ENCODE peak calls at places on chromosome 12, in four cellular contexts. E is GM23338, N is NCI-H1092, Q is gastrocnemius medialis. O is an unnamed sample.

GRCh38 chr12:8866429-8866828 is 44.0 kb downstream of the A2ML1 start:
- DNase-seq in E (no peak), N (no peak), Q (no peak), O (no peak)

GRCh38 chr12:124786065-124786964 is 77.3 kb downstream of the SCARB1 start:
- DNase-seq in N (no peak), E (peak), Q (peak), O (peak)

GRCh38 chr12:47504775-47505446 is 200.9 kb downstream of the RPAP3 start:
- DNase-seq in Q (no peak), E (no peak), N (no peak), O (peak)

GRCh38 chr12:53219956-53220856 is 11.8 kb downstream of the RARG start:
- DNase-seq in E (peak), N (no peak), Q (no peak), O (peak)

GRCh38 chr12:954736-955135 is 5.2 kb upstream of the RAD52 start:
- DNase-seq in Q (no peak), E (no peak), N (no peak), O (no peak)

GRCh38 chr12:53569174-53569557 is 57.0 kb downstream of the ATF7 start:
- DNase-seq in E (peak), N (no peak), Q (no peak), O (no peak)

GRCh38 chr12:113796086-113796827 is 169.9 kb downstream of the RBM19 start:
- DNase-seq in Q (no peak), E (no peak), N (no peak), O (no peak)

GRCh38 chr12:71397433-71397954 is 42.1 kb upstream of the LGR5 start:
- DNase-seq in N (no peak), Q (no peak), E (no peak), O (no peak)

GRCh38 chr12:26109343-26109841 is 15.4 kb downstream of the BHLHE41 start:
- DNase-seq in N (no peak), E (peak), Q (peak), O (no peak)